ENCODE peak calls at places on chromosomes 6 and 20, in eight cellular contexts. One of them, this sample, is unnamed.
A peak's percentile ranks its signal among the peaks of the same experiment; 100 is the strongest.

GRCh38 chr6:20605581-20605980 is 71.3 kb downstream of the CDKAL1 start:
- DNase-seq in esophagus muscularis mucosa: no peak
- DNase-seq in lung: no peak
- DNase-seq in uterus: no peak
- DNase-seq in GM12878: no peak
- DNase-seq in hepatocyte: no peak
- DNase-seq in heart right ventricle: no peak
- DNase-seq in transverse colon: no peak
- DNase-seq in this sample: no peak

GRCh38 chr20:14720251-14720650 is 382.8 kb upstream of the FLRT3 start:
- DNase-seq in esophagus muscularis mucosa: no peak
- DNase-seq in lung: no peak
- DNase-seq in uterus: no peak
- DNase-seq in GM12878: no peak
- DNase-seq in hepatocyte: no peak
- DNase-seq in heart right ventricle: no peak
- DNase-seq in transverse colon: no peak
- DNase-seq in this sample: no peak

GRCh38 chr6:166551797-166552495 is 34.5 kb downstream of the RAMACL start:
- DNase-seq in esophagus muscularis mucosa: no peak
- DNase-seq in lung: no peak
- DNase-seq in uterus: no peak
- DNase-seq in GM12878: no peak
- DNase-seq in hepatocyte: no peak
- DNase-seq in heart right ventricle: no peak
- DNase-seq in transverse colon: no peak
- DNase-seq in this sample: no peak

GRCh38 chr20:4507288-4507719 is 214.4 kb upstream of the PRND start:
- DNase-seq in esophagus muscularis mucosa: no peak
- DNase-seq in lung: no peak
- DNase-seq in uterus: no peak
- DNase-seq in GM12878: no peak
- DNase-seq in hepatocyte: no peak
- DNase-seq in heart right ventricle: no peak
- DNase-seq in transverse colon: no peak
- DNase-seq in this sample: no peak

GRCh38 chr6:79949235-79949634 is 1.9 kb upstream of the ELOVL4 start:
- DNase-seq in esophagus muscularis mucosa: no peak
- DNase-seq in lung: no peak
- DNase-seq in uterus: peak; percentile 33
- DNase-seq in GM12878: peak; percentile 7
- DNase-seq in hepatocyte: peak; percentile 89
- DNase-seq in heart right ventricle: peak; percentile 9
- DNase-seq in transverse colon: peak; percentile 64
- DNase-seq in this sample: peak; percentile 23

GRCh38 chr20:9503530-9504251 is 10.7 kb upstream of the LAMP5 start:
- DNase-seq in esophagus muscularis mucosa: peak; percentile 82
- DNase-seq in lung: no peak
- DNase-seq in uterus: no peak
- DNase-seq in GM12878: no peak
- DNase-seq in hepatocyte: no peak
- DNase-seq in heart right ventricle: no peak
- DNase-seq in transverse colon: no peak
- DNase-seq in this sample: no peak

GRCh38 chr20:2800590-2801458 is at the start of gene CPXM1:
- DNase-seq in esophagus muscularis mucosa: no peak
- DNase-seq in lung: no peak
- DNase-seq in uterus: no peak
- DNase-seq in GM12878: no peak
- DNase-seq in hepatocyte: peak; percentile 55
- DNase-seq in heart right ventricle: no peak
- DNase-seq in transverse colon: no peak
- DNase-seq in this sample: no peak

GRCh38 chr6:25945175-25945574 is 14.7 kb upstream of the SLC17A2 start:
- DNase-seq in esophagus muscularis mucosa: peak; percentile 47
- DNase-seq in lung: no peak
- DNase-seq in uterus: no peak
- DNase-seq in GM12878: peak; percentile 51
- DNase-seq in hepatocyte: no peak
- DNase-seq in heart right ventricle: no peak
- DNase-seq in transverse colon: no peak
- DNase-seq in this sample: no peak

GRCh38 chr6:166864333-166864732 is 92.0 kb downstream of the RNASET2 start:
- DNase-seq in esophagus muscularis mucosa: peak; percentile 24
- DNase-seq in lung: no peak
- DNase-seq in uterus: no peak
- DNase-seq in GM12878: no peak
- DNase-seq in hepatocyte: no peak
- DNase-seq in heart right ventricle: no peak
- DNase-seq in transverse colon: no peak
- DNase-seq in this sample: no peak

GRCh38 chr6:33204415-33205171 is at the start of gene HSD17B8:
- DNase-seq in esophagus muscularis mucosa: peak; percentile 98
- DNase-seq in lung: peak; percentile 96
- DNase-seq in uterus: peak; percentile 90
- DNase-seq in GM12878: peak; percentile 71
- DNase-seq in hepatocyte: peak; percentile 97
- DNase-seq in heart right ventricle: peak; percentile 96
- DNase-seq in transverse colon: peak; percentile 97
- DNase-seq in this sample: peak; percentile 86

GRCh38 chr6:13638626-13639025 is 23.5 kb downstream of the NOL7 start:
- DNase-seq in esophagus muscularis mucosa: no peak
- DNase-seq in lung: no peak
- DNase-seq in uterus: no peak
- DNase-seq in GM12878: no peak
- DNase-seq in hepatocyte: no peak
- DNase-seq in heart right ventricle: no peak
- DNase-seq in transverse colon: no peak
- DNase-seq in this sample: no peak

GRCh38 chr6:25942561-25943147 is 12.2 kb upstream of the SLC17A2 start:
- DNase-seq in esophagus muscularis mucosa: no peak
- DNase-seq in lung: no peak
- DNase-seq in uterus: no peak
- DNase-seq in GM12878: no peak
- DNase-seq in hepatocyte: peak; percentile 48
- DNase-seq in heart right ventricle: no peak
- DNase-seq in transverse colon: no peak
- DNase-seq in this sample: no peak

GRCh38 chr20:33412484-33412838 is 11.1 kb upstream of the CDK5RAP1 start:
- DNase-seq in esophagus muscularis mucosa: no peak
- DNase-seq in lung: no peak
- DNase-seq in uterus: no peak
- DNase-seq in GM12878: no peak
- DNase-seq in hepatocyte: no peak
- DNase-seq in heart right ventricle: no peak
- DNase-seq in transverse colon: no peak
- DNase-seq in this sample: no peak

GRCh38 chr6:153085239-153085638 is 45.8 kb downstream of the RGS17 start:
- DNase-seq in esophagus muscularis mucosa: no peak
- DNase-seq in lung: no peak
- DNase-seq in uterus: no peak
- DNase-seq in GM12878: no peak
- DNase-seq in hepatocyte: peak; percentile 35
- DNase-seq in heart right ventricle: no peak
- DNase-seq in transverse colon: no peak
- DNase-seq in this sample: no peak

DNA sequence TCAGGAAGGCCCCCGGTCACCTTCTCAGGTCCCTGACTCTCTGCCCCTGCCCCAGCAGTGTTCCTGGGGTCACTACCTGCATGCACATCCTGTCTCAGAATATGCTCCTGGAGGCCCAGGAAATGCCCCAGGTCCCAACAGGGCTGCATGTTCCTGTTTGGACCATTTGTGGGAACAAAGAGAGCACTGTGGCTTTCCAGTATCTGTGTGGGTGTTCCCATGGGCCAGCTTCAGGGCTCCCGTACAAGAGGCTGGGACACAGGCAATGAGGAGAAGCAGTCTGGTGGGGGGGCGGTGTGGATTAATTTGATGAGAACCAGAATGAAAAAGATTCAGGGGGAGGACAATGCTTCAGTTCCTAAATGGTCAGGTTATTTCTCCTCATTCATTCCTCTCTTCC is 61.5 kb upstream of the GGTLC1 start:
- DNase-seq in esophagus muscularis mucosa: peak; percentile 81
- DNase-seq in lung: no peak
- DNase-seq in uterus: no peak
- DNase-seq in GM12878: no peak
- DNase-seq in hepatocyte: no peak
- DNase-seq in heart right ventricle: no peak
- DNase-seq in transverse colon: no peak
- DNase-seq in this sample: no peak
- H3K4me1 ChIP-seq in esophagus muscularis mucosa: no peaks in the 10 kb centered on the region
- H3K4me1 ChIP-seq in lung: no peaks in the 10 kb centered on the region
- H3K4me1 ChIP-seq in uterus: no peaks in the 10 kb centered on the region
- H3K4me1 ChIP-seq in GM12878: no peaks in the 10 kb centered on the region
- H3K4me1 ChIP-seq in hepatocyte: no peaks in the 10 kb centered on the region
- H3K4me1 ChIP-seq in heart right ventricle: no peaks in the 10 kb centered on the region
- H3K4me1 ChIP-seq in transverse colon: no peaks in the 10 kb centered on the region
- H3K4me1 ChIP-seq in this sample: peaks cover 17% of the 10 kb centered on the region

DNA sequence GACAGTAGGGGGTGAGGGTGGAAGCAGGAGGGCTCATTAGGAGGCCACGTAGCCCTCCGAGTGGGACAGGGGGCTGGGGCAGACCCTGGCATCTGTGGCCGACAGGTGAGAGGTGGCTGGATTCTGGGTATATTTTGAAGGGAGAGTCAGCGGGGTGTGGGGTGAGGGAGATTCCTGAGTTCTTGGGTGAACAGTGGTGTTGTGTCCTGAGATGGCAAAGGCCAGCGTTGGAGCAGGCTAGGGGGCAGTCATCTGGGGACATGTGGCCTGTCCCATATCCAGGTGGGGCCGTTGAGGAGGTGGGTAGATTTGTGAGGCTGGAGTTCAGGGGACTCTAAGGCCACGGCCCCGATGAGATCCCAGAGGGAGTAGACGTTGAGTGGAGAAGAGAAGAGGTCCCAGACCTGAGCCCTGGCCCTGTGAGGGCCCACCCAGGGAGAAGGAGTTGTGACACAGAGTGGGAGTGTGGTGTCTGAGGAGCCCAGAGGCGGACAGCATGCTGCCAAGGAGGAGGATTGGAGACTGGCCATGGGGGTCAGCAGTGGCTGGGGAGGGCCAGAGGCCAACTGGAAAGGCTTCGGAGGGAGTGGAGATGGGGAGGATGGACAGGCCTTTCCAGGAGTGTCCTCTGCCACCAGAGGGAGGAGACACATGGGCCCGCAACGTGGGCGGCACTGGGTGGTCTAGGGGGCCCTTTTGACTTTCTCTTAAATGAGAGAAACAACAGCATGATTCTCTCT is 19.6 kb downstream of the PACSIN1 start:
- DNase-seq in esophagus muscularis mucosa: no peak
- DNase-seq in lung: no peak
- DNase-seq in uterus: no peak
- DNase-seq in GM12878: no peak
- DNase-seq in hepatocyte: no peak
- DNase-seq in heart right ventricle: no peak
- DNase-seq in transverse colon: no peak
- DNase-seq in this sample: no peak
- H3K4me1 ChIP-seq in esophagus muscularis mucosa: no peaks in the 10 kb centered on the region
- H3K4me1 ChIP-seq in lung: no peaks in the 10 kb centered on the region
- H3K4me1 ChIP-seq in uterus: no peaks in the 10 kb centered on the region
- H3K4me1 ChIP-seq in GM12878: peaks cover 5% of the 10 kb centered on the region
- H3K4me1 ChIP-seq in hepatocyte: no peaks in the 10 kb centered on the region
- H3K4me1 ChIP-seq in heart right ventricle: no peaks in the 10 kb centered on the region
- H3K4me1 ChIP-seq in transverse colon: no peaks in the 10 kb centered on the region
- H3K4me1 ChIP-seq in this sample: peaks cover 14% of the 10 kb centered on the region

GRCh38 chr20:63606701-63607100 is 20.2 kb downstream of the GMEB2 start:
- DNase-seq in esophagus muscularis mucosa: no peak
- DNase-seq in lung: no peak
- DNase-seq in uterus: no peak
- DNase-seq in GM12878: no peak
- DNase-seq in hepatocyte: no peak
- DNase-seq in heart right ventricle: no peak
- DNase-seq in transverse colon: no peak
- DNase-seq in this sample: no peak
- H3K4me1 ChIP-seq in esophagus muscularis mucosa: no peaks in the 10 kb centered on the region
- H3K4me1 ChIP-seq in lung: no peaks in the 10 kb centered on the region
- H3K4me1 ChIP-seq in uterus: no peaks in the 10 kb centered on the region
- H3K4me1 ChIP-seq in GM12878: no peaks in the 10 kb centered on the region
- H3K4me1 ChIP-seq in hepatocyte: no peaks in the 10 kb centered on the region
- H3K4me1 ChIP-seq in heart right ventricle: no peaks in the 10 kb centered on the region
- H3K4me1 ChIP-seq in transverse colon: no peaks in the 10 kb centered on the region
- H3K4me1 ChIP-seq in this sample: no peaks in the 10 kb centered on the region

GRCh38 chr6:89080281-89081128 is at the start of gene PNRC1:
- DNase-seq in esophagus muscularis mucosa: peak; percentile 100
- DNase-seq in lung: peak; percentile 100
- DNase-seq in uterus: peak; percentile 100
- DNase-seq in GM12878: peak; percentile 96
- DNase-seq in hepatocyte: peak; percentile 100
- DNase-seq in heart right ventricle: peak; percentile 100
- DNase-seq in transverse colon: peak; percentile 100
- DNase-seq in this sample: peak; percentile 99

GRCh38 chr6:89079611-89080213 is 839 bp upstream of the PNRC1 start:
- DNase-seq in esophagus muscularis mucosa: peak; percentile 93
- DNase-seq in lung: peak; percentile 51
- DNase-seq in uterus: peak; percentile 61
- DNase-seq in GM12878: no peak
- DNase-seq in hepatocyte: peak; percentile 69
- DNase-seq in heart right ventricle: peak; percentile 46
- DNase-seq in transverse colon: peak; percentile 64
- DNase-seq in this sample: peak; percentile 17

GRCh38 chr6:89081129-89081422 is 525 bp downstream of the PNRC1 start:
- DNase-seq in esophagus muscularis mucosa: no peak
- DNase-seq in lung: no peak
- DNase-seq in uterus: no peak
- DNase-seq in GM12878: no peak
- DNase-seq in hepatocyte: no peak
- DNase-seq in heart right ventricle: no peak
- DNase-seq in transverse colon: no peak
- DNase-seq in this sample: no peak

GRCh38 chr6:89082439-89082838 is 1.9 kb downstream of the PNRC1 start:
- DNase-seq in esophagus muscularis mucosa: peak; percentile 24
- DNase-seq in lung: no peak
- DNase-seq in uterus: no peak
- DNase-seq in GM12878: no peak
- DNase-seq in hepatocyte: peak; percentile 32
- DNase-seq in heart right ventricle: no peak
- DNase-seq in transverse colon: no peak
- DNase-seq in this sample: no peak

DNA sequence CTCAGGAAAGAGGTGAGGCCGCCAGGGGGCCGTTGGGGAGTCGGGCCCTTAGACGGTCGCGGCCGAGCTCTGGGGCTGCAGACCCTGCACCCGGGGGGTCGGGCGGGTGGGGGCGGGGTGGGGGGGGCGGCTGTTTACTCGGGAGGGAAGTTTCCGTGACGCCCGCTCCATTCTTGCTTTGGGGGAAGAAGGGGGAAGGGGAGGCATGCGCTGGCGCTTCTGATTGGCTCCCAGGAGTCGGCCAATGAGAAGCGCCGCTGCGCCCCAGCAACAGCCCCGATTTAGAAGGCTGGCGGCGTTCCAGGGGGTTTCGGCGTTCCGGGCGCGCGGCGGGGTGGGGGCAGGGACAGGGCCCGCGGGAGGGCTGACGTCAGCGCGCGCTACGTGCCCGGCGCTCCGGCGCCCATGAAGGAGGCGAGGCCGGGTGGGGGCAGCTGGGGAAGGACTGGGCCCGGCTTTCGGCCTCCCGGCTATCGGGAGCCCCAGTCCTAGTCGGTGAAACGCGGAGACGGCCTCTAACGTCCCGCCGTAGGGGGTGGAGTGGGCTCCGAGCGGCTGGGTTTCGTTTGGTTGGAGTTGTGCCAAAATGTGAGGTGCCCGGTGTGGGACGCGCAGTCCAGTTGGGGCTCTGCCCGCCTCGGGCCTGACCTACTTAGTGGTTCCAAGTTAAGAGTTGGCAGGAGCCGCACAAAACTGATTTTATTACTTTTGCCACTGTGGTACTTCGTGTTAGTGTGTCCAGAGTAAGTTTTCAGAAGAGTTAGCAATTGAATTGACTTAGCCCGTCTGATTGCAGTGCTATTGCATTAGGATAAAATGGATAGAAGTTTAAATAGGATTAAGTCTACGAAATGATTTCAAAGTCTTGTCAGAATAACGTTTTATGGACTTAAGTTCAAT is 1.1 kb downstream of the PNRC1 start:
- DNase-seq in esophagus muscularis mucosa: peak; percentile 99
- DNase-seq in lung: peak; percentile 99
- DNase-seq in uterus: peak; percentile 99
- DNase-seq in GM12878: peak; percentile 79
- DNase-seq in hepatocyte: peak; percentile 100
- DNase-seq in heart right ventricle: peak; percentile 100
- DNase-seq in transverse colon: peak; percentile 99
- DNase-seq in this sample: peak; percentile 98
- H3K4me1 ChIP-seq in esophagus muscularis mucosa: peaks cover 51% of the 10 kb centered on the region
- H3K4me1 ChIP-seq in lung: peaks cover 12% of the 10 kb centered on the region
- H3K4me1 ChIP-seq in uterus: no peaks in the 10 kb centered on the region
- H3K4me1 ChIP-seq in GM12878: no peaks in the 10 kb centered on the region
- H3K4me1 ChIP-seq in hepatocyte: peaks cover 21% of the 10 kb centered on the region
- H3K4me1 ChIP-seq in heart right ventricle: peaks cover 45% of the 10 kb centered on the region
- H3K4me1 ChIP-seq in transverse colon: peaks cover 14% of the 10 kb centered on the region
- H3K4me1 ChIP-seq in this sample: peaks cover 3% of the 10 kb centered on the region